ENCODE peak calls at places on chromosomes 6 and 20, in seven cellular contexts. I is AG04449, T is heart right ventricle, L is GM06990, K is A549, R is adrenal gland, H is BJ. W is an unnamed sample.

GRCh38 chr6:170279977-170280688 is 10.7 kb downstream of the DLL1 start:
- DNase-seq in I (no peak), T (peak), L (peak), K (peak), R (peak), H (no peak), W (peak)

GRCh38 chr6:31737315-31738047 is 1.2 kb upstream of the CLIC1 start:
- DNase-seq in I (no peak), T (peak), L (no peak), K (peak), R (no peak), H (no peak), W (no peak)

GRCh38 chr6:143545976-143546547 is 34.5 kb upstream of the FUCA2 start:
- DNase-seq in I (no peak), T (no peak), L (no peak), K (no peak), R (no peak), H (peak), W (peak)

GRCh38 chr6:149919834-149920225 is 3.1 kb downstream of the RAET1G start:
- DNase-seq in I (no peak), T (no peak), L (no peak), K (no peak), R (peak), H (no peak), W (no peak)

GRCh38 chr20:38748863-38749153 is 548 bp downstream of the ACTR5 start:
- DNase-seq in I (no peak), T (no peak), L (no peak), K (peak), R (peak), H (no peak), W (peak)

GRCh38 chr6:87029711-87030314 is 65.1 kb downstream of the CGA start:
- DNase-seq in I (peak), T (no peak), L (no peak), K (peak), R (no peak), H (no peak), W (peak)

GRCh38 chr6:148183776-148184175 is 158.9 kb upstream of the SASH1 start:
- DNase-seq in I (no peak), T (no peak), L (no peak), K (no peak), R (no peak), H (no peak), W (no peak)

GRCh38 chr20:19406371-19406770 is 193.9 kb downstream of the SLC24A3 start:
- DNase-seq in I (no peak), T (no peak), L (no peak), K (no peak), R (no peak), H (no peak), W (peak)

GRCh38 chr6:52640170-52640569 is 30.7 kb upstream of the TMEM14A start:
- DNase-seq in I (no peak), T (no peak), L (no peak), K (no peak), R (no peak), H (no peak), W (no peak)

GRCh38 chr6:16704706-16705402 is 56.4 kb downstream of the ATXN1 start:
- DNase-seq in I (no peak), T (no peak), L (peak), K (no peak), R (peak), H (no peak), W (peak)

GRCh38 chr20:8755340-8756118 is 313.4 kb upstream of the PLCB4 start:
- DNase-seq in I (no peak), T (no peak), L (no peak), K (no peak), R (no peak), H (no peak), W (no peak)

GRCh38 chr6:3202999-3203696 is 24.3 kb downstream of the TUBB2B start:
- DNase-seq in I (peak), T (no peak), L (no peak), K (no peak), R (no peak), H (peak), W (no peak)

GRCh38 chr20:7516631-7517051 is 423.6 kb downstream of the HAO1 start:
- DNase-seq in I (no peak), T (no peak), L (no peak), K (no peak), R (no peak), H (peak), W (no peak)

GRCh38 chr6:156775717-156776116 is 1.5 kb upstream of the ARID1B start:
- DNase-seq in I (no peak), T (no peak), L (no peak), K (no peak), R (no peak), H (no peak), W (no peak)

GRCh38 chr6:30200551-30201281 is 12.5 kb downstream of the TRIM26 start:
- DNase-seq in I (no peak), T (no peak), L (no peak), K (no peak), R (no peak), H (no peak), W (no peak)

GRCh38 chr6:3748208-3748701 is 3.3 kb downstream of the PXDC1 start:
- DNase-seq in I (no peak), T (peak), L (no peak), K (peak), R (peak), H (peak), W (peak)

GRCh38 chr20:59811681-59812171 is 121.7 kb downstream of the SYCP2 start:
- DNase-seq in I (no peak), T (no peak), L (no peak), K (no peak), R (peak), H (no peak), W (no peak)

GRCh38 chr6:14573267-14573666 is 455.7 kb downstream of the CD83 start:
- DNase-seq in I (no peak), T (no peak), L (no peak), K (no peak), R (no peak), H (no peak), W (no peak)

GRCh38 chr20:44651507-44652373 is at the start of gene ADA:
- DNase-seq in I (no peak), T (peak), L (peak), K (peak), R (peak), H (no peak), W (peak)

GRCh38 chr6:149302723-149303122 is 14.8 kb upstream of the TAB2 start:
- DNase-seq in I (no peak), T (no peak), L (no peak), K (no peak), R (no peak), H (no peak), W (no peak)

GRCh38 chr6:75204959-75205775 is 686 bp downstream of the COL12A1 start:
- DNase-seq in I (no peak), T (peak), L (peak), K (peak), R (no peak), H (no peak), W (peak)

GRCh38 chr6:16249971-16250370 is 11.6 kb downstream of the GMPR start:
- DNase-seq in I (no peak), T (no peak), L (no peak), K (no peak), R (no peak), H (no peak), W (no peak)

GRCh38 chr20:3710703-3711417 is 1.5 kb downstream of the SIGLEC1 start:
- DNase-seq in I (no peak), T (peak), L (peak), K (peak), R (peak), H (no peak), W (peak)

GRCh38 chr6:39266375-39266774 is 37.1 kb upstream of the KCNK5 start:
- DNase-seq in I (no peak), T (no peak), L (no peak), K (no peak), R (no peak), H (no peak), W (peak)

GRCh38 chr6:82761674-82762345 is 303.8 kb downstream of the UBE3D start:
- DNase-seq in I (no peak), T (no peak), L (no peak), K (no peak), R (no peak), H (no peak), W (no peak)

GRCh38 chr6:43246301-43247114 is 3.2 kb downstream of the TTBK1 start:
- DNase-seq in I (no peak), T (peak), L (no peak), K (no peak), R (peak), H (no peak), W (no peak)

GRCh38 chr6:44221291-44221960 is 2.0 kb upstream of the SLC29A1 start:
- DNase-seq in I (no peak), T (peak), L (peak), K (peak), R (peak), H (no peak), W (peak)

GRCh38 chr6:72424476-72424875 is 197.4 kb upstream of the KCNQ5 start:
- DNase-seq in I (no peak), T (no peak), L (no peak), K (no peak), R (no peak), H (no peak), W (peak)

GRCh38 chr6:156828280-156828703 is 51.1 kb downstream of the ARID1B start:
- DNase-seq in I (peak), T (no peak), L (no peak), K (peak), R (peak), H (peak), W (peak)

GRCh38 chr6:158481612-158482473 is 78.0 kb upstream of the TMEM181 start:
- DNase-seq in I (no peak), T (no peak), L (no peak), K (peak), R (no peak), H (peak), W (peak)

GRCh38 chr20:37711001-37711400 is 17.2 kb downstream of the CTNNBL1 start:
- DNase-seq in I (no peak), T (no peak), L (no peak), K (no peak), R (no peak), H (no peak), W (peak)

GRCh38 chr6:69812746-69813427 is 16.1 kb upstream of the LMBRD1 start:
- DNase-seq in I (no peak), T (no peak), L (no peak), K (no peak), R (no peak), H (no peak), W (peak)

GRCh38 chr6:93779086-93779858 is 359.9 kb upstream of the EPHA7 start:
- DNase-seq in I (no peak), T (peak), L (no peak), K (peak), R (no peak), H (no peak), W (no peak)

DNA sequence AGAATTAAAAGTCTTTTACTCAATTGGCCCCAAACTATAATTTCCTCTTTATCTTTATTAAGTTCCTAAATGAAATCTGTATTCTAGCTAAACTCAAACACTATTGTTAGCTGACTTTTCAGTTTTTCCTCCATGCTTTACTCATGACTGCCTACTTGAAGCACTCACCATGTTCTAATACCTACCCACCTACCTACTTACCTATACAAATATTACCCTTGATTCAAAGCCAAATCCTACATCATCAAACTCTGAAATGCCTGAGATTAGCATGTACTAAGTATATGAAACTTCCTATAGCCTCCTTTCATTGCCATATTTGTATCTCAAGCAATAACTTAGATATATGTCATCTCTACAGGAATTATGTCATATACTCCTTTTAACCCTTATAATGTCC is 259.7 kb downstream of the HDGFL1 start:
- DNase-seq in I (no peak), T (no peak), L (no peak), K (no peak), R (no peak), H (no peak), W (peak)
- H3K4me3 ChIP-seq in I (no peak), T (no peak), L (no peak), K (no peak), R (no peak), H (no peak), W (no peak)

GRCh38 chr6:135383766-135384165 is 113.8 kb downstream of the AHI1 start:
- DNase-seq in I (no peak), T (no peak), L (no peak), K (no peak), R (no peak), H (no peak), W (no peak)
- TF ChIP-seq CTCF in I (no peak), T (no peak), L (no peak), K (no peak), R (no peak), H (no peak), W (no peak)

GRCh38 chr20:49284818-49285217 is 7.0 kb upstream of the ZNFX1 start:
- DNase-seq in I (no peak), T (no peak), L (no peak), K (no peak), R (peak), H (no peak), W (no peak)

GRCh38 chr20:49285233-49285668 is 7.4 kb upstream of the ZNFX1 start:
- DNase-seq in I (no peak), T (no peak), L (no peak), K (no peak), R (peak), H (no peak), W (no peak)

GRCh38 chr20:49283176-49283702 is 5.4 kb upstream of the ZNFX1 start:
- DNase-seq in I (no peak), T (no peak), L (no peak), K (no peak), R (no peak), H (no peak), W (no peak)

GRCh38 chr20:49282584-49283171 is 4.8 kb upstream of the ZNFX1 start:
- DNase-seq in I (no peak), T (no peak), L (no peak), K (no peak), R (no peak), H (no peak), W (no peak)

GRCh38 chr20:49283703-49284625 is 6.1 kb upstream of the ZNFX1 start:
- DNase-seq in I (no peak), T (no peak), L (no peak), K (no peak), R (peak), H (no peak), W (no peak)
- H3K4me3 ChIP-seq in I (no peak), T (no peak), L (peak), K (peak), R (no peak), H (no peak), W (peak)

GRCh38 chr20:49803418-49803817 is 9.2 kb upstream of the SLC9A8 start:
- DNase-seq in I (no peak), T (no peak), L (no peak), K (no peak), R (no peak), H (no peak), W (no peak)

GRCh38 chr20:49804364-49804763 is 8.3 kb upstream of the SLC9A8 start:
- DNase-seq in I (no peak), T (no peak), L (no peak), K (no peak), R (no peak), H (no peak), W (no peak)

GRCh38 chr20:49798718-49799117 is 13.9 kb upstream of the SLC9A8 start:
- DNase-seq in I (no peak), T (no peak), L (no peak), K (no peak), R (no peak), H (no peak), W (no peak)

GRCh38 chr20:49799698-49800097 is 12.9 kb upstream of the SLC9A8 start:
- DNase-seq in I (no peak), T (no peak), L (no peak), K (no peak), R (no peak), H (no peak), W (no peak)

DNA sequence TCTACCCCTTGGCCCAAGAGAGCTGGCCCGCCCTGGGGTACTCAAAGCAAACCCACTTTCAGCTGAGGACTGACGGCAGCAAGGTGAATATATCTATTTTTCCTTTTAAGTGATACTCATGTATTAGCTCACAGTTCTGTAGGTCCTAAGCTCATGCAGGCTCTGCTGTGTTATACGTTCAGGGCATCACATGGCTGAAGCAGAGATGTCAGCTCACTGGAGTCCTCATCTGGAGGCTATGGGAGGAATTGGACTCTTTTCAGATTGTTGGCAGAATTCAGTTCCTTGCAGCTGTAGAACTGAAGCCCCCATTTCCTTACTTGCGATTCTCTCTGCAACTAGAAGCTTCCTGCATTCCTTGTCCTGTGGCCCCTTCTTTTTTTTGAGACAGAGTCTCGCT is 10.7 kb upstream of the SLC9A8 start:
- DNase-seq in I (no peak), T (no peak), L (peak), K (no peak), R (no peak), H (no peak), W (no peak)
- TF ChIP-seq CTCF in I (no peak), T (no peak), L (no peak), K (no peak), R (no peak), H (no peak), W (no peak)

DNA sequence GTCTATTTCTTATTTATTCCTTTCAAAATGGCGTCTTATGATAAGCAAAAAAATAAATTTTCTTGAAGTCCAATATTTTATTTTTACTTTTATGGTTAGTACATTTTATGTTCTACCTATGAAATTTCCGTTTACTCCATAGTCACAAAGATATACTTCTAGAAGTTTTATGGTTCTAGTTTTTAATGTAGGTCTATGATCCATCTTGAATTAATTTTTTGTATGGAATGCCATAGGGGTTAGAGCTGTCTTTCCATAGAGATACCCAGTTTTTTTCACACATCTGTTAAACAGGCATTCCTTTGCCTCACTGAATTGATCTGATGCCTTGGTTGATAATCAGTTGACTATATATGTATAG is 24.9 kb upstream of the ASIP start:
- DNase-seq in I (no peak), T (no peak), L (no peak), K (no peak), R (no peak), H (no peak), W (no peak)
- H3K4me3 ChIP-seq in I (peak), T (peak), L (no peak), K (peak), R (peak), H (peak), W (peak)

DNA sequence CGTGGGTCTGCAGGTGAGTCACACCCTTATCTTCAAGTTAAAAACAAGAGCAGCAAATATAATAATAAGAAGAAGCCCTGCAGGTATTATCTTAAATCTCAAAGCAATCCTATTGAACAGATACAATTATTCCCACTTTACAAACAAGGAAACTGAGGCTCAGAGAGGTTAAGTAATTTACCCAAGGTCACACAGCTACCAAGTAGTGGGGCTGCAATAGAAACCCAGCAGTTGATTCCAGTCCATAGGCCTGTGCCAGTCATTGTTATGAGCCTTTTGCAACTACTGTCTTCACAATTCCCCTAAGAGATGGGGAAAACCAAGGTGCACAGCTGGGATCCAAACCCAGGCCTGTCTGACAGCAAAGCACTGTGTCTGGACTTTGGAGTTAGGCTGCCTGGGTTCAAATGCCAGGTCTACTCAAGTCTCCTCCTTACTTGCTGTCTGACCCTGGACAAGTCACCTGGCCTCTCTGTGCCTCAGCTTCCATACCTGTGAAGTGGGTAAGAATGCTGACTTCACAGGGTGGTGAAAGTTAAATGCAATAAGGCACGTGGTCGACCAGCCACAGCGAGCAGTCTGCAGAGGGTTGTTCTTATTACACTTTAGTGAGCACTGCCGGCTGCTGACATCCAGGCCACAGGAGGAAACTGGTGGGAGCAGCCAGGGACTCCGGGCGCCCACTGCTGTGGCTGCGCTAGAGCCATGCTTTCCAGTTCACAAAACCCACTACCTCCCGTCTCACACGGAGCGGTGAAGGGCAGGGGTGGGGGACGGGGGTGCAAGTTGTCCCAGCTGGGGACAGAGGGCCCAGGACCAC is 6.1 kb downstream of the MYL9 start:
- DNase-seq in I (no peak), T (no peak), L (no peak), K (no peak), R (no peak), H (no peak), W (no peak)
- TF ChIP-seq CTCF in I (no peak), T (no peak), L (no peak), K (no peak), R (no peak), H (no peak), W (no peak)

GRCh38 chr6:151765444-151765886 is 42.0 kb upstream of the ESR1 start:
- DNase-seq in I (peak), T (peak), L (peak), K (peak), R (peak), H (peak), W (peak)

GRCh38 chr6:151760486-151760885 is 47.0 kb upstream of the ESR1 start:
- DNase-seq in I (no peak), T (no peak), L (no peak), K (no peak), R (no peak), H (no peak), W (no peak)

GRCh38 chr6:151762817-151763216 is 44.7 kb upstream of the ESR1 start:
- DNase-seq in I (no peak), T (no peak), L (no peak), K (no peak), R (no peak), H (no peak), W (no peak)

GRCh38 chr6:151763938-151764680 is 43.4 kb upstream of the ESR1 start:
- DNase-seq in I (no peak), T (peak), L (peak), K (peak), R (peak), H (no peak), W (peak)

GRCh38 chr6:151763303-151763702 is 44.2 kb upstream of the ESR1 start:
- DNase-seq in I (no peak), T (no peak), L (no peak), K (no peak), R (no peak), H (no peak), W (peak)
- H3K4me3 ChIP-seq in I (no peak), T (peak), L (no peak), K (no peak), R (peak), H (no peak), W (peak)